ENCODE peak calls at places on chromosomes 4 and X, in six cellular contexts. L is activated T-helper 1 cell treated with anti-CD3 and anti-CD28 coated beads, Interleukin-2, amount 50 U/mL, for 16 hours; W is occipital lobe; I is esophagus squamous epithelium; V is type B pancreatic cell; P is stimulated activated CD4-positive, alpha-beta T cell treated with anti-CD3 and anti-CD28 coated beads, Interleukin-12 subunit alpha, Interleukin-12 subunit beta, amount 100 ng/mL, for 4 hours. K is an unnamed sample.

GRCh38 chr4:101337688-101338087 is 9.6 kb downstream of the PPP3CA start:
- DNase-seq in L (no peak), W (no peak), I (no peak), V (no peak), P (no peak), K (peak)

GRCh38 chrX:20240201-20240600 is 26.5 kb downstream of the RPS6KA3 start:
- DNase-seq in L (no peak), W (no peak), I (no peak), V (no peak), P (no peak), K (no peak)

GRCh38 chr4:117429061-117429460 is 343.7 kb upstream of the TRAM1L1 start:
- DNase-seq in L (no peak), W (no peak), I (no peak), V (no peak), P (no peak), K (no peak)

GRCh38 chr4:139606600-139607301 is 50.7 kb upstream of the SETD7 start:
- DNase-seq in L (no peak), W (no peak), I (no peak), V (no peak), P (no peak), K (peak)

GRCh38 chr4:61248705-61249104 is 48.6 kb downstream of the ADGRL3 start:
- DNase-seq in L (no peak), W (no peak), I (no peak), V (no peak), P (no peak), K (no peak)

GRCh38 chr4:156778093-156778492 is 193.5 kb downstream of the PDGFC start:
- DNase-seq in L (no peak), W (no peak), I (no peak), V (no peak), P (no peak), K (peak)

GRCh38 chr4:112717856-112718255 is 80.9 kb downstream of the LARP7 start:
- DNase-seq in L (no peak), W (no peak), I (no peak), V (no peak), P (no peak), K (no peak)

GRCh38 chr4:56641494-56642051 is 39.5 kb downstream of the HOPX start:
- DNase-seq in L (no peak), W (no peak), I (no peak), V (no peak), P (no peak), K (peak)

GRCh38 chr4:82284858-82285805 is 88.7 kb downstream of the HNRNPD start:
- DNase-seq in L (peak), W (peak), I (peak), V (peak), P (peak), K (peak)

GRCh38 chr4:184419976-184420375 is 54.4 kb downstream of the IRF2 start:
- DNase-seq in L (no peak), W (no peak), I (no peak), V (no peak), P (no peak), K (no peak)

GRCh38 chr4:94577136-94577535 is 125.4 kb downstream of the PDLIM5 start:
- DNase-seq in L (no peak), W (peak), I (no peak), V (no peak), P (no peak), K (peak)

GRCh38 chr4:64174247-64174882 is 234.9 kb downstream of the TECRL start:
- DNase-seq in L (no peak), W (no peak), I (no peak), V (no peak), P (no peak), K (no peak)

GRCh38 chrX:42028113-42028512 is 104.8 kb upstream of the CASK start:
- DNase-seq in L (no peak), W (no peak), I (no peak), V (no peak), P (no peak), K (no peak)

GRCh38 chrX:140799216-140799615 is 89.7 kb downstream of the LINC00632 start:
- DNase-seq in L (no peak), W (no peak), I (no peak), V (no peak), P (no peak), K (no peak)

GRCh38 chr4:2246384-2247127 is 4.6 kb upstream of the HAUS3 start:
- DNase-seq in L (no peak), W (no peak), I (no peak), V (no peak), P (no peak), K (no peak)

GRCh38 chrX:1763294-1763693 is 148.4 kb downstream of the ASMT start:
- DNase-seq in L (no peak), W (no peak), I (no peak), V (no peak), P (no peak), K (no peak)

GRCh38 chr4:183348136-183348535 is 25.9 kb upstream of the CLDN24 start:
- DNase-seq in L (no peak), W (no peak), I (no peak), V (no peak), P (no peak), K (no peak)

GRCh38 chr4:114558446-114559020 is 40.1 kb upstream of the UGT8 start:
- DNase-seq in L (no peak), W (no peak), I (no peak), V (no peak), P (no peak), K (no peak)

GRCh38 chr4:94396984-94397383 is 54.3 kb upstream of the HPGDS start:
- DNase-seq in L (no peak), W (no peak), I (no peak), V (no peak), P (no peak), K (no peak)

GRCh38 chrX:153636716-153637115 is 10.3 kb upstream of the DUSP9 start:
- DNase-seq in L (no peak), W (no peak), I (no peak), V (no peak), P (no peak), K (no peak)

GRCh38 chr4:151605215-151605614 is 155.6 kb downstream of the GATB start:
- DNase-seq in L (no peak), W (no peak), I (no peak), V (no peak), P (no peak), K (no peak)

GRCh38 chr4:112898357-112899141 is 150.9 kb upstream of the ANK2 start:
- DNase-seq in L (no peak), W (no peak), I (no peak), V (no peak), P (no peak), K (peak)

GRCh38 chr4:155759372-155760252 is 791 bp downstream of the GUCY1B1 start:
- DNase-seq in L (no peak), W (peak), I (no peak), V (peak), P (peak), K (peak)

GRCh38 chrX:19548279-19548678 is 33.0 kb upstream of the MAP3K15 start:
- DNase-seq in L (no peak), W (no peak), I (no peak), V (no peak), P (no peak), K (no peak)

GRCh38 chr4:120685756-120686278 is 236.7 kb downstream of the PRDM5 start:
- DNase-seq in L (no peak), W (no peak), I (no peak), V (no peak), P (no peak), K (peak)

GRCh38 chr4:38572798-38573197 is 91.2 kb upstream of the KLF3 start:
- DNase-seq in L (no peak), W (no peak), I (no peak), V (no peak), P (no peak), K (no peak)

GRCh38 chr4:151851354-151851753 is 90.5 kb upstream of the GATB start:
- DNase-seq in L (no peak), W (no peak), I (no peak), V (no peak), P (no peak), K (no peak)

GRCh38 chr4:165060938-165061337 is 7.3 kb downstream of the TRIM75 start:
- DNase-seq in L (no peak), W (no peak), I (no peak), V (no peak), P (no peak), K (no peak)

GRCh38 chr4:1421650-1422049 is 15.4 kb upstream of the NKX1-1 start:
- DNase-seq in L (no peak), W (no peak), I (no peak), V (no peak), P (no peak), K (no peak)

GRCh38 chr4:76535603-76536380 is 100.8 kb downstream of the SHROOM3 start:
- DNase-seq in L (no peak), W (no peak), I (no peak), V (no peak), P (no peak), K (peak)

GRCh38 chr4:184099033-184099432 is 118.6 kb downstream of the ENPP6 start:
- DNase-seq in L (no peak), W (no peak), I (no peak), V (no peak), P (no peak), K (no peak)

GRCh38 chrX:23694606-23695005 is 27.3 kb downstream of the PRDX4 start:
- DNase-seq in L (no peak), W (peak), I (no peak), V (no peak), P (peak), K (peak)

K was measured in AG10803.